ENCODE peak calls at places on chromosomes 12 and 14, in four cellular contexts. K, A, Z and J are unnamed samples.

GRCh38 chr14:94601961-94602391 is 10.2 kb upstream of the SERPINA3 start:
- DNase-seq in K (no peak), A (peak; percentile 53), Z (peak; percentile 14), J (no peak)

GRCh38 chr14:84303140-84303539 is 1226.8 kb upstream of the FLRT2 start:
- DNase-seq in K (no peak), A (no peak), Z (no peak), J (no peak)

GRCh38 chr14:74826574-74826973 is 49.4 kb downstream of the PROX2 start:
- DNase-seq in K (no peak), A (no peak), Z (no peak), J (no peak)

GRCh38 chr14:53412819-53413664 is 259.9 kb upstream of the DDHD1 start:
- DNase-seq in K (no peak), A (peak; percentile 30), Z (no peak), J (no peak)

GRCh38 chr12:54017027-54017788 is 8.4 kb downstream of the HOXC8 start:
- DNase-seq in K (peak; percentile 56), A (no peak), Z (peak; percentile 56), J (no peak)

GRCh38 chr12:132851465-132851864 is 22.8 kb upstream of the GOLGA3 start:
- DNase-seq in K (no peak), A (no peak), Z (no peak), J (no peak)

GRCh38 chr12:88360349-88360748 is 218.2 kb downstream of the TMTC3 start:
- DNase-seq in K (no peak), A (no peak), Z (no peak), J (no peak)

GRCh38 chr12:45669762-45670161 is 59.7 kb upstream of the ARID2 start:
- DNase-seq in K (no peak), A (no peak), Z (no peak), J (no peak)

GRCh38 chr12:125186471-125187147 is 121.4 kb downstream of the AACS start:
- DNase-seq in K (peak; percentile 63), A (no peak), Z (no peak), J (no peak)

GRCh38 chr12:107014050-107014449 is 27.1 kb upstream of the MTERF2 start:
- DNase-seq in K (no peak), A (peak; percentile 40), Z (peak; percentile 12), J (no peak)

GRCh38 chr12:95574030-95574429 is 22.8 kb upstream of the USP44 start:
- DNase-seq in K (peak; percentile 76), A (no peak), Z (no peak), J (no peak)

GRCh38 chr12:54378791-54379400 is 5.6 kb downstream of the ZNF385A start:
- DNase-seq in K (peak; percentile 89), A (peak; percentile 29), Z (peak; percentile 82), J (no peak)

GRCh38 chr12:90102957-90103652 is 394.5 kb upstream of the ATP2B1 start:
- DNase-seq in K (no peak), A (peak; percentile 3), Z (peak; percentile 21), J (no peak)

GRCh38 chr12:49505672-49506071 is 33.2 kb upstream of the KCNH3 start:
- DNase-seq in K (no peak), A (no peak), Z (no peak), J (no peak)

GRCh38 chr14:62777510-62777909 is 267.7 kb downstream of the KCNH5 start:
- DNase-seq in K (no peak), A (no peak), Z (no peak), J (no peak)

GRCh38 chr12:101819467-101819866 is 11.3 kb downstream of the GNPTAB start:
- DNase-seq in K (no peak), A (no peak), Z (no peak), J (no peak)

GRCh38 chr12:89574736-89575208 is 48.9 kb upstream of the POC1B start:
- DNase-seq in K (no peak), A (peak; percentile 2), Z (peak; percentile 89), J (no peak)

GRCh38 chr14:56514663-56515371 is 64.8 kb upstream of the TMEM260 start:
- DNase-seq in K (no peak), A (no peak), Z (peak; percentile 9), J (no peak)

GRCh38 chr12:129483494-129483893 is 420.3 kb downstream of the TMEM132D start:
- DNase-seq in K (no peak), A (no peak), Z (no peak), J (no peak)

GRCh38 chr12:66541446-66541845 is 137.4 kb downstream of the GRIP1 start:
- DNase-seq in K (no peak), A (no peak), Z (no peak), J (no peak)

GRCh38 chr12:105467710-105468366 is 137.3 kb downstream of the C12orf75 start:
- DNase-seq in K (no peak), A (no peak), Z (no peak), J (no peak)

GRCh38 chr14:94050231-94050880 is 24.2 kb downstream of the OTUB2 start:
- DNase-seq in K (peak; percentile 22), A (no peak), Z (no peak), J (no peak)

GRCh38 chr14:50520947-50521815 is 11.2 kb downstream of the MAP4K5 start:
- DNase-seq in K (no peak), A (no peak), Z (no peak), J (no peak)

GRCh38 chr14:36944307-36945010 is 227.9 kb downstream of the SLC25A21 start:
- DNase-seq in K (no peak), A (no peak), Z (peak; percentile 5), J (no peak)

GRCh38 chr12:83573676-83574075 is 887.0 kb downstream of the TMTC2 start:
- DNase-seq in K (no peak), A (no peak), Z (peak; percentile 0), J (no peak)

GRCh38 chr14:26597136-26598080 is at the start of gene NOVA1:
- DNase-seq in K (peak; percentile 72), A (no peak), Z (no peak), J (no peak)

GRCh38 chr12:62692884-62693283 is 226.3 kb downstream of the MON2 start:
- DNase-seq in K (no peak), A (no peak), Z (no peak), J (no peak)

GRCh38 chr14:50837850-50838470 is 7.0 kb upstream of the NIN start:
- DNase-seq in K (no peak), A (no peak), Z (no peak), J (no peak)

GRCh38 chr12:109258201-109258600 is 50.9 kb downstream of the FOXN4 start:
- DNase-seq in K (no peak), A (no peak), Z (no peak), J (no peak)

GRCh38 chr14:65312859-65313258 is 99.7 kb upstream of the FUT8 start:
- DNase-seq in K (no peak), A (no peak), Z (no peak), J (no peak)

GRCh38 chr14:65304963-65305362 is 107.6 kb upstream of the FUT8 start:
- DNase-seq in K (no peak), A (no peak), Z (no peak), J (no peak)

GRCh38 chr14:65308536-65308935 is 104.0 kb upstream of the FUT8 start:
- DNase-seq in K (no peak), A (no peak), Z (no peak), J (no peak)

GRCh38 chr14:65310568-65310967 is 102.0 kb upstream of the FUT8 start:
- DNase-seq in K (no peak), A (no peak), Z (no peak), J (no peak)
- TF ChIP-seq TAF1 in K (no peak), A (no peak), Z (no peak), J (no peak)

DNA sequence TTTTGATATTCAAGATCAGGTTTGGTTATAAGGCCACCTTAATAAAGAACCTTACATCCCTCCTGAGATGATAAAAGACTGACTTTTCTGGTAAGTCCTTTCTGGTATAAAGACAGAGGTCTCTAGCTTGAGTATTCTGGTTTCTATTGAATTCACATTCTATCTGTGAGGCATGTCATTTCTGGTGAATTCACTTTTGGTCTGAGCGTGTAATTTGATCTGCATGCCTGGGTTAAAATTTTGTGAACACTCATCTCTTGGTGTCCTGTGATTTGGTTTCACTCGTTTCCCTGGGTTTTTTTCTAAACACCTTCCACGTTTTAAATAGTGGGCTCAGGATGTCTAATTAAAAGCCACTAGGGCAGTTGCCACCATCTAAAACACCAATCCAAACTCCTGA is 12.2 kb downstream of the EIF5 start:
- DNase-seq in K (no peak), A (no peak), Z (no peak), J (no peak)
- TF ChIP-seq POLR2A in K (no peak), A (no peak), Z (no peak), J (peak; percentile 2)

GRCh38 chr14:68262567-68262966 is 443.0 kb downstream of the RAD51B start:
- DNase-seq in K (no peak), A (no peak), Z (peak; percentile 57), J (no peak)
- TF ChIP-seq TAF1 in K (no peak), A (no peak), Z (no peak), J (no peak)

GRCh38 chr14:90827919-90828610 is 11.8 kb upstream of the TTC7B start:
- DNase-seq in K (peak; percentile 97), A (peak; percentile 71), Z (peak; percentile 93), J (peak; percentile 86)
- TF ChIP-seq POLR2A in K (peak; percentile 24), A (peak; percentile 35), Z (peak; percentile 85), J (no peak)

GRCh38 chr14:34837801-34838322 is 37.3 kb downstream of the BAZ1A start:
- DNase-seq in K (no peak), A (peak; percentile 99), Z (no peak), J (no peak)

GRCh38 chr14:34845869-34846268 is 29.3 kb downstream of the BAZ1A start:
- DNase-seq in K (no peak), A (no peak), Z (no peak), J (no peak)

GRCh38 chr14:34843011-34843554 is 32.1 kb downstream of the BAZ1A start:
- DNase-seq in K (no peak), A (peak; percentile 23), Z (peak; percentile 38), J (no peak)
- TF ChIP-seq TAF1 in K (no peak), A (no peak), Z (no peak), J (no peak)

DNA sequence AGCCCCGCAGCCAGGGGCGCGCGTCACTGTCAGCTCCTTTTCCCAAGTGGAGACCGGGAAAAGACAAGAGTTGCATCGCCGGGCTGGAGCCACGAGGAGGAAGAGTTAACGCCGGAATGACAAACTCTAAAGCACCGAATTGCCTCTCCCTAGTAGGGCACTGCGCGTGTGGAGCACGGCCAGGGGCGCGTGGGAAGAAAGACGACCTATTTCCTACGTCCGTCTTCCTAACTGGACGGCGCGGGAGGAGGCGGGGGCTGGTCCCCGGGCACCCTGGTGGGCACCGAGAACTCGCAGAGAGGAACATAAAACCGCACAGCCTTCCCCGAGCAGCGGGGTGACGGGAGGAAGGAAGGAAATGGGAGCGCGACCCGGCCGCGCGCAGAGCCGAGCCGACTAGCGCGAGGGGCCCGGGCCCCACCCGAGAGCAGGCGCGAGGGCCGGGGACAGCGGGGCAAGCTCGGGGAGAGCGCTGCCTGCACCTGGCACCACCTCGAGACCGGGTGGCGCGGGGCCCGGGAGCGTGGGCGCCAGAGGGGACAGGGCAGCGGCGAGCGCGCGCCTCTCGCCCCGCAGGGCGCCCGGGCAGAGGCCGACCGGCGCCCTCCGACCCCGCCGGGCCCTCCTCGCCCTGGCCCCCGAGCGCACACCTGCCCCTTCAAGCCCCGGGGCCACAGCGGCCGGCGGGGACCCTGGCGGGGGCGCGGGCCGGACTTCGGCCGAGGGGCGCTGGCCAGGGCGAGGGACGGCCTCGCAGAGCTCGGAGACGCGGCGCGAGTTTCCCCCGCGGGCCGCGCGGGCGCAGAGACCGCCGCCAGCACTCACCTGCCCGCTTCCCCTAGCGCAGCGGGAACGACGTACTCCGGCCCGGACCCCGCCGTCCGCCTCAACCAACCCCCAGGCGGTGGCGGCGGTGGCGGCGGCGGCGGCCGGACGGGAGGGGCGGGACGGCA is 480 bp downstream of the SETD3 start:
- DNase-seq in K (no peak), A (peak; percentile 16), Z (peak; percentile 36), J (peak; percentile 36)
- TF ChIP-seq POLR2A in K (no peak), A (peak; percentile 67), Z (no peak), J (peak; percentile 55)